ENCODE peak calls at places on chromosomes 13 and 19, in seven cellular contexts. C is transverse colon, Z is HS-27A, T is amniotic epithelial cell, S is NCI-H1694 treated with DMSO at 0.1 percent for 48 hours, F is Karpas-422, K is MG63. L is an unnamed sample.

GRCh38 chr13:25489238-25489637 is 117.5 kb downstream of the ATP8A2 start:
- DNase-seq in C (no peak), Z (no peak), T (no peak), S (no peak), F (no peak), K (no peak), L (no peak)

GRCh38 chr13:40644838-40645620 is 21.4 kb downstream of the FOXO1 start:
- DNase-seq in C (no peak), Z (no peak), T (no peak), S (no peak), F (no peak), K (no peak), L (no peak)

GRCh38 chr19:2413629-2414028 is 13.8 kb downstream of the TIMM13 start:
- DNase-seq in C (no peak), Z (no peak), T (no peak), S (no peak), F (no peak), K (no peak), L (no peak)

GRCh38 chr19:14369399-14370168 is 11.7 kb upstream of the ADGRE5 start:
- DNase-seq in C (peak), Z (no peak), T (no peak), S (no peak), F (no peak), K (peak), L (no peak)

GRCh38 chr19:2149980-2150793 is 1.2 kb downstream of the AP3D1 start:
- DNase-seq in C (peak), Z (no peak), T (peak), S (no peak), F (no peak), K (peak), L (no peak)

GRCh38 chr13:97287047-97287383 is 64.9 kb downstream of the MBNL2 start:
- DNase-seq in C (no peak), Z (no peak), T (no peak), S (no peak), F (no peak), K (no peak), L (no peak)

GRCh38 chr13:67740871-67741475 is 510.8 kb upstream of the PCDH9 start:
- DNase-seq in C (no peak), Z (no peak), T (no peak), S (no peak), F (no peak), K (no peak), L (no peak)

GRCh38 chr13:98180092-98180491 is 3.0 kb upstream of the RNF113B start:
- DNase-seq in C (no peak), Z (no peak), T (peak), S (no peak), F (no peak), K (peak), L (no peak)

GRCh38 chr19:48571378-48572162 is 19.6 kb downstream of the SULT2B1 start:
- DNase-seq in C (no peak), Z (no peak), T (no peak), S (no peak), F (no peak), K (no peak), L (no peak)

GRCh38 chr13:58992478-58993042 is 1171.2 kb downstream of the DIAPH3 start:
- DNase-seq in C (no peak), Z (no peak), T (no peak), S (no peak), F (no peak), K (no peak), L (no peak)

GRCh38 chr13:77516342-77516789 is 19.1 kb upstream of the SCEL start:
- DNase-seq in C (no peak), Z (no peak), T (no peak), S (no peak), F (no peak), K (peak), L (no peak)

GRCh38 chr19:13668964-13669363 is 95.4 kb upstream of the MRI1 start:
- DNase-seq in C (no peak), Z (no peak), T (no peak), S (no peak), F (no peak), K (no peak), L (no peak)

GRCh38 chr19:798415-799075 is 1.3 kb downstream of the PTBP1 start:
- DNase-seq in C (peak), Z (no peak), T (no peak), S (no peak), F (no peak), K (no peak), L (no peak)

GRCh38 chr19:39277598-39277997 is 9.4 kb downstream of the IFNL2 start:
- DNase-seq in C (no peak), Z (no peak), T (peak), S (no peak), F (no peak), K (no peak), L (no peak)

GRCh38 chr19:17058236-17058635 is 17.0 kb downstream of the HAUS8 start:
- DNase-seq in C (no peak), Z (no peak), T (peak), S (no peak), F (no peak), K (no peak), L (no peak)

GRCh38 chr19:46206176-46206575 is 23.4 kb upstream of the IGFL1 start:
- DNase-seq in C (no peak), Z (no peak), T (no peak), S (no peak), F (no peak), K (peak), L (no peak)

GRCh38 chr13:57375876-57376275 is 208.9 kb downstream of the PRR20E start:
- DNase-seq in C (no peak), Z (no peak), T (no peak), S (no peak), F (no peak), K (no peak), L (no peak)

GRCh38 chr13:45872574-45872973 is 21.0 kb upstream of the SIAH3 start:
- DNase-seq in C (no peak), Z (no peak), T (no peak), S (peak), F (no peak), K (no peak), L (no peak)

GRCh38 chr13:110254751-110255553 is 52.0 kb downstream of the COL4A1 start:
- DNase-seq in C (no peak), Z (no peak), T (no peak), S (no peak), F (no peak), K (no peak), L (no peak)

GRCh38 chr19:40417714-40417996 is 4.5 kb upstream of the PRX start:
- DNase-seq in C (no peak), Z (no peak), T (no peak), S (no peak), F (no peak), K (no peak), L (no peak)

L was measured in NCI-H1417 treated with DMSO at 0.1 percent for 48 hours.